ENCODE peak calls at places on chromosomes 16 and 17, in ten cellular contexts. G is upper lobe of right lung, W is mesendoderm, U is endothelial cell of umbilical vein, S is adrenal gland, Q is MM.1S, I is left lung, H is sigmoid colon, X is cardiac muscle cell, M is DND-41. E is an unnamed sample. For H3K4me1, the result is how much of the 10 kb centered on the place peaks cover.

GRCh38 chr17:83088451-83089321 is 9.3 kb downstream of the METRNL start:
- DNase-seq in G (no peak), W (no peak), U (no peak), S (no peak), Q (no peak), I (no peak), H (no peak), X (no peak), M (no peak), E (no peak)

GRCh38 chr17:3004925-3005324 is 58.5 kb downstream of the OR1D5 start:
- DNase-seq in G (no peak), W (no peak), U (no peak), S (no peak), Q (no peak), I (peak), H (peak), X (no peak), M (no peak), E (peak)

GRCh38 chr16:83187404-83187803 is 560.6 kb downstream of the CDH13 start:
- DNase-seq in G (no peak), W (no peak), U (peak), S (no peak), Q (no peak), I (no peak), H (no peak), X (no peak), M (no peak), E (no peak)

GRCh38 chr17:3817851-3818605 is 17.0 kb upstream of the ITGAE start:
- DNase-seq in G (no peak), W (no peak), U (no peak), S (no peak), Q (no peak), I (no peak), H (no peak), X (no peak), M (no peak), E (no peak)

GRCh38 chr17:70187383-70187782 is 18.1 kb downstream of the KCNJ2 start:
- DNase-seq in G (no peak), W (no peak), U (no peak), S (no peak), Q (no peak), I (no peak), H (no peak), X (no peak), M (no peak), E (no peak)

GRCh38 chr16:68350951-68351350 is 40.1 kb downstream of the PRMT7 start:
- DNase-seq in G (no peak), W (no peak), U (no peak), S (no peak), Q (no peak), I (peak), H (no peak), X (no peak), M (no peak), E (no peak)

GRCh38 chr17:13582776-13583414 is 18.8 kb downstream of the HS3ST3A1 start:
- DNase-seq in G (no peak), W (no peak), U (no peak), S (no peak), Q (no peak), I (no peak), H (no peak), X (no peak), M (no peak), E (no peak)

GRCh38 chr16:31479752-31480151 is 3.2 kb upstream of the SLC5A2 start:
- DNase-seq in G (no peak), W (no peak), U (no peak), S (no peak), Q (no peak), I (peak), H (no peak), X (no peak), M (no peak), E (no peak)

GRCh38 chr17:41781404-41782110 is 5.0 kb downstream of the JUP start:
- DNase-seq in G (no peak), W (no peak), U (no peak), S (no peak), Q (no peak), I (no peak), H (peak), X (no peak), M (no peak), E (no peak)

GRCh38 chr17:17511971-17512858 is 16.0 kb upstream of the RASD1 start:
- DNase-seq in G (no peak), W (no peak), U (no peak), S (peak), Q (no peak), I (peak), H (no peak), X (no peak), M (no peak), E (peak)

GRCh38 chr16:50274771-50275415 is 8.5 kb downstream of the ADCY7 start:
- DNase-seq in G (peak), W (no peak), U (no peak), S (no peak), Q (peak), I (peak), H (no peak), X (no peak), M (no peak), E (peak)

GRCh38 chr17:6070895-6071511 is 824 bp downstream of the WSCD1 start:
- DNase-seq in G (no peak), W (peak), U (peak), S (peak), Q (peak), I (no peak), H (no peak), X (peak), M (no peak), E (no peak)

GRCh38 chr16:88130016-88130415 is 178.8 kb downstream of the BANP start:
- DNase-seq in G (no peak), W (no peak), U (no peak), S (no peak), Q (no peak), I (peak), H (no peak), X (no peak), M (no peak), E (no peak)

GRCh38 chr16:66510298-66510697 is 39.6 kb downstream of the TK2 start:
- DNase-seq in G (no peak), W (no peak), U (no peak), S (no peak), Q (no peak), I (no peak), H (peak), X (no peak), M (no peak), E (no peak)

GRCh38 chr17:63452979-63453551 is 7.0 kb upstream of the CYB561 start:
- DNase-seq in G (no peak), W (no peak), U (no peak), S (no peak), Q (no peak), I (peak), H (no peak), X (no peak), M (no peak), E (no peak)

GRCh38 chr16:19235886-19236285 is 49.6 kb upstream of the CLEC19A start:
- DNase-seq in G (no peak), W (no peak), U (no peak), S (no peak), Q (no peak), I (no peak), H (no peak), X (no peak), M (no peak), E (no peak)

GRCh38 chr17:69643686-69644085 is 229.2 kb downstream of the MAP2K6 start:
- DNase-seq in G (no peak), W (no peak), U (no peak), S (no peak), Q (no peak), I (no peak), H (no peak), X (no peak), M (no peak), E (no peak)

GRCh38 chr17:73156166-73156840 is 8.5 kb upstream of the SSTR2 start:
- DNase-seq in G (peak), W (peak), U (peak), S (peak), Q (peak), I (peak), H (peak), X (peak), M (peak), E (peak)

GRCh38 chr17:12992676-12993075 is 25.2 kb downstream of the ELAC2 start:
- DNase-seq in G (no peak), W (no peak), U (no peak), S (no peak), Q (no peak), I (no peak), H (no peak), X (no peak), M (no peak), E (no peak)

GRCh38 chr16:1105888-1106620 is 10.0 kb upstream of the C1QTNF8 start:
- DNase-seq in G (peak), W (peak), U (peak), S (peak), Q (no peak), I (no peak), H (peak), X (peak), M (peak), E (peak)

GRCh38 chr17:4986403-4986802 is 1.1 kb downstream of the CAMTA2 start:
- DNase-seq in G (no peak), W (no peak), U (peak), S (no peak), Q (no peak), I (no peak), H (peak), X (no peak), M (peak), E (no peak)

GRCh38 chr17:14833201-14833773 is 431.8 kb downstream of the PMP22 start:
- DNase-seq in G (no peak), W (no peak), U (no peak), S (no peak), Q (no peak), I (no peak), H (no peak), X (no peak), M (peak), E (no peak)

GRCh38 chr17:58312021-58312630 is 16.5 kb downstream of the TSPOAP1 start:
- DNase-seq in G (peak), W (no peak), U (no peak), S (no peak), Q (no peak), I (no peak), H (peak), X (no peak), M (no peak), E (no peak)

GRCh38 chr16:56874800-56875199 is 9.8 kb downstream of the SLC12A3 start:
- DNase-seq in G (no peak), W (peak), U (no peak), S (no peak), Q (no peak), I (no peak), H (no peak), X (peak), M (no peak), E (no peak)

DNA sequence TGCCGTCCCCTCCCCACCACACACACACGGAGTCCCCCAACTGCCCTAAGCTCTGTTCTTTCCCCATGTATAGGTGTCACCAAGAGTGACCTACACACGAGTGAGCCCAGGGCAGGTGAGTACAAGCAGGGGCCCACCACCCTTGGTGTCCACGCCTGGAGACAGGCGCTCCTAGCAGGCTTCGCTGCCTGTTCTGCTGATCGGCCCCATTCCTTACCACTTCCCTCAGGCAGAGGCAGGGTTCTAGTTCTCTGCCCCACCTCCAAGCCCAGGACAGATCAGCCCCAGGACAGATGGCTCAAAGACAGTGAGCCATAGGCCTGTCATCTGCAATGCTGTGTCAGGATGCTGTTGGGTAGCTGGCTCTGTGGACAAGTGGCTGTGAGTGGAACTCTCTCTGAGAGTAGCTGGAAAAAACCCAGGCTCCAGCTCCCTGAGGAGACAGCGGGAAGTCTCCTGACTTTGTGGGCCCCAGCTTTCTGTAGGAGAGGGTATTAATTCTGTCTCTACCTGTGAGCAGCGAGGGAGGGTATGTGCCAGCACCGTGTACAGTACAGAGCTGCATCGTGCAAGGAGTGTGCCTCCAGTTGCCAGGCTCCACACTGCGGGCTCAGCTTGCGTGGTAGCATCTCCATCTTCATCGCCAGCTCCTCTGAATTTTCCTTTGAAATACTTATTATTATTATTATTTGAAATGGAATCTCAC is 897 bp downstream of the TP53I13 start:
- DNase-seq in G (peak), W (peak), U (no peak), S (no peak), Q (no peak), I (peak), H (peak), X (no peak), M (no peak), E (peak)
- H3K27ac ChIP-seq in G (peak), W (no peak), U (peak), S (peak), Q (no peak), I (peak), H (peak), X (peak), M (peak), E (peak)

DNA sequence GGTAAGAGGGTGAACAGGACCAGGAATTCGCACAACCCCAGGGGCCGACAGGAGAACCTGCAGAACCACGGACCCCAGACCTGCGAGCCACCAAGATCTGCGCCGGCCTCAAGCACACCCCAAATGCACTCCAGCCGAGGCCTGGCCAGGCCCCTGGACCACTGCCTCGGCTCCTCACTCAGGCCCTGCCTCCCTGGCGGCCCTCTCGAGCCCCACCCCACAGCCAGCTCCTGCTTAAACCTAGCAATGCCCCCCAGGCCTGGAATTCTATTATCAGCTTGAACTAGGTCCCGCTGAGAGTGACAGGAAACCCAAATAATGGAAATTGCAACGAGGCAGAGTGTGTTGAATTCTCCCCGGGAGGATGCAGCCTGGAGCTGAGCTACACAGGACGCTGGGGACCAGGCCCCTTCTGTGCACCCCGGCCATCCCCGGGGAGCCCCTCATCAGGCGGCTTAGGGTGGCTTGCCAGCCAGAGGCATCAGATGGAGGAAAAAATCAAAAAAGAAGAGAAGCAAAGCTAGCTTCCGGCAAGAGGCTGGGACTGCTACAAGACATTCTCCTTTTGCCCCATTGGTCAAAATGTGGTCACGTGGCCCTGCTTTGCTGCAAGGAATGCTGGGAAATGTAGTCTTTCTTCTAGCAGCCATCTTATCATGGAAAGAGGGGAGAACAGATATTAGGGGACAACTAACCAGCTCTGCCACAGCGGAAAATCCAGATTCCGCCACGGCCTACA is 2.4 kb upstream of the ENPP7 start:
- DNase-seq in G (peak), W (peak), U (peak), S (peak), Q (peak), I (no peak), H (peak), X (peak), M (peak), E (peak)
- H3K4me3 ChIP-seq in G (peak), W (no peak), U (no peak), S (peak), Q (peak), I (peak), H (peak), X (no peak), M (no peak), E (peak)

DNA sequence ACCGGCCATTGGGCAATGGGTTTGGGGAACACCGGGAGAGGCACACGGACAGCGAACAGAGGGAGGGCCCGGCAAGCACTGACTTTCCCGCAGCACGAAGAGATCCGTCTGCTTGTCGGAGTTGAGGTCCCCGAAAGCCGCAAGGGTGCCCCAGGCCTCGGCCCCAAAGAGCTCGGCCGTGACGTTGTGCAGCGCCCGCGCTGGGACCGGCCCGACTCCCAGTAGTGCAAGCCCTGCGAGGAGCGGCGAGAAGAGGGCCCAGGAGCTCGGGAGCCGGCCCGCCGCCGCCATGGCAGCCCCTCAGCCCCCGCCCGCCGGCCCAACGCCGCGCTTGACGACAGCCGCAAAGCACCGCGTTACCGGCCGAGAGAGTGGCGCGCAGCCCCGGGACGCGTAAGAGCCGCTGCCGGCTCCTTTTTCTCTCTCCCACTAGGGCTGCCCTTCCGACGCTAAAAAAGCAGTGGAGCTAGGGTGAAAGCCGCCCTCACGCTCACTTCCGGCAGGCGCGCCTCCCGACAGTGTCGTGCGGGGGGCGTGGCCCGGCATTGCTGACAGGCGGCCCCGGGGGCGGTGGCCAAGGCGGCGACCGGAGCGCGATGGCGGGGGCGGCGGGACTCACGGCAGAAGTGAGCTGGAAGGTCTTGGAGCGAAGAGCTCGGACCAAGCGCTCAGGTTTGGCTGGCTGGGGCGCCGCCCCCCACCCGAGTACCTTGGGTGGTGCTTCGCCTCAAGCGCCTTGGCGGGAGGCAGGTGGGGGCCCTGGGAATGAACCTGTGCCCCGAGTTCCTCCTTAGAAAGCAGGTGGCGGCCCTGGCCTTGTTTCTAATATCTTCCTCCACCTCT is at the start of the genes ITFG1 and PHKB:
- DNase-seq in G (peak), W (peak), U (peak), S (peak), Q (peak), I (peak), H (peak), X (peak), M (peak), E (peak)
- H3K4me1 ChIP-seq in G (under half), W (under half), U (under half), S (under half), Q (under half), I (half or more), H (under half), X (half or more), M (half or more), E (under half)

GRCh38 chr16:11735801-11736200 is 6.9 kb downstream of the TXNDC11 start:
- DNase-seq in G (no peak), W (no peak), U (no peak), S (no peak), Q (peak), I (no peak), H (no peak), X (no peak), M (no peak), E (no peak)

GRCh38 chr16:11736903-11737302 is 5.8 kb downstream of the TXNDC11 start:
- DNase-seq in G (no peak), W (no peak), U (no peak), S (no peak), Q (peak), I (no peak), H (no peak), X (no peak), M (no peak), E (no peak)

GRCh38 chr16:11737678-11738077 is 5.0 kb downstream of the TXNDC11 start:
- DNase-seq in G (no peak), W (no peak), U (no peak), S (no peak), Q (peak), I (no peak), H (no peak), X (no peak), M (no peak), E (no peak)

GRCh38 chr16:11740567-11740966 is 2.1 kb downstream of the TXNDC11 start:
- DNase-seq in G (no peak), W (no peak), U (no peak), S (no peak), Q (no peak), I (no peak), H (no peak), X (no peak), M (no peak), E (no peak)

GRCh38 chr16:11738742-11739544 is 3.7 kb downstream of the TXNDC11 start:
- DNase-seq in G (no peak), W (no peak), U (no peak), S (no peak), Q (peak), I (no peak), H (no peak), X (no peak), M (no peak), E (no peak)
- H3K27ac ChIP-seq in G (no peak), W (no peak), U (no peak), S (no peak), Q (peak), I (no peak), H (no peak), X (no peak), M (no peak), E (no peak)

GRCh38 chr17:55335625-55336024 is 70.9 kb downstream of the HLF start:
- DNase-seq in G (no peak), W (no peak), U (no peak), S (no peak), Q (no peak), I (no peak), H (no peak), X (no peak), M (no peak), E (no peak)

GRCh38 chr17:55336426-55336825 is 71.7 kb downstream of the HLF start:
- DNase-seq in G (no peak), W (no peak), U (no peak), S (no peak), Q (no peak), I (no peak), H (no peak), X (no peak), M (no peak), E (no peak)

GRCh38 chr17:55334881-55335523 is 70.2 kb downstream of the HLF start:
- DNase-seq in G (no peak), W (no peak), U (no peak), S (no peak), Q (no peak), I (no peak), H (no peak), X (no peak), M (no peak), E (no peak)

GRCh38 chr17:55332296-55333041 is 67.7 kb downstream of the HLF start:
- DNase-seq in G (peak), W (no peak), U (no peak), S (no peak), Q (no peak), I (no peak), H (no peak), X (no peak), M (no peak), E (no peak)

DNA sequence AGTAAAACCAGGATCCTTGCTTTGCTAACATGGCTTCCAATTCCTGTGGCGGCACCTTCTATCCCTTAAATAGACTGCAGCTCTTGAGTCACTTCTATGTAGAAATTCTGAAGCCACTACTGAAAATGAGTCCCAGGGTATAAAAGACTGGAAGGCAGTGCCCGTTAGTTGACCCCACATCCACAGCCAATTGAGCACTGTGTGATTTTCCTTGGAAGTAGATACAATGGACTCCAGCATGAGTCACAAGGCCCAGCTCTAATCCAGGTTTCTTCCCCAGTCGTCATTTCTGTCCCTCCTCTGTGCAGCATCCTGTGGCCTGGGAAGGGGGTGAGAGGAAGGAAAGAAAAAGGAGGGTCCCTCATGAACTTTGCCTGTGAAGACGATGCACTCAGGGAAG is 69.5 kb downstream of the HLF start:
- DNase-seq in G (no peak), W (no peak), U (no peak), S (no peak), Q (no peak), I (no peak), H (no peak), X (no peak), M (no peak), E (no peak)
- H3K4me3 ChIP-seq in G (no peak), W (no peak), U (no peak), S (no peak), Q (no peak), I (no peak), H (no peak), X (no peak), M (no peak), E (no peak)